ENCODE peak calls at places on chromosomes 12 and 14, in ten cellular contexts. One of them, this sample, is unnamed.

GRCh38 chr14:26598672-26599131 is 869 bp upstream of the NOVA1 start:
- DNase-seq in activated CD8-positive, alpha-beta memory T cell treated with anti-CD3 and anti-CD28 coated beads for 48 hours: no peak
- DNase-seq in DMS153: no peak
- DNase-seq in colonic mucosa: peak; percentile 18
- DNase-seq in AG09319: no peak
- DNase-seq in NCI-H1417: no peak
- DNase-seq in myocyte: no peak
- DNase-seq in activated gamma-delta T cell treated with anti-CD3 and anti-CD28 coated beads, Interleukin-2, amount 50 U/mL, for 16 hours: no peak
- DNase-seq in cardiac fibroblast: no peak
- DNase-seq in left cardiac atrium: no peak
- DNase-seq in this sample: no peak

GRCh38 chr14:59060841-59061240 is 127.6 kb upstream of the DAAM1 start:
- DNase-seq in activated CD8-positive, alpha-beta memory T cell treated with anti-CD3 and anti-CD28 coated beads for 48 hours: no peak
- DNase-seq in DMS153: no peak
- DNase-seq in colonic mucosa: no peak
- DNase-seq in AG09319: no peak
- DNase-seq in NCI-H1417: no peak
- DNase-seq in myocyte: peak; percentile 80
- DNase-seq in activated gamma-delta T cell treated with anti-CD3 and anti-CD28 coated beads, Interleukin-2, amount 50 U/mL, for 16 hours: no peak
- DNase-seq in cardiac fibroblast: no peak
- DNase-seq in left cardiac atrium: no peak
- DNase-seq in this sample: no peak

GRCh38 chr12:100265732-100266131 is 1.1 kb downstream of the DEPDC4 start:
- DNase-seq in activated CD8-positive, alpha-beta memory T cell treated with anti-CD3 and anti-CD28 coated beads for 48 hours: no peak
- DNase-seq in DMS153: no peak
- DNase-seq in colonic mucosa: no peak
- DNase-seq in AG09319: no peak
- DNase-seq in NCI-H1417: no peak
- DNase-seq in myocyte: no peak
- DNase-seq in activated gamma-delta T cell treated with anti-CD3 and anti-CD28 coated beads, Interleukin-2, amount 50 U/mL, for 16 hours: no peak
- DNase-seq in cardiac fibroblast: no peak
- DNase-seq in left cardiac atrium: no peak
- DNase-seq in this sample: no peak

GRCh38 chr12:132585177-132585576 is 25.2 kb downstream of the LRCOL1 start:
- DNase-seq in activated CD8-positive, alpha-beta memory T cell treated with anti-CD3 and anti-CD28 coated beads for 48 hours: no peak
- DNase-seq in DMS153: no peak
- DNase-seq in colonic mucosa: no peak
- DNase-seq in AG09319: no peak
- DNase-seq in NCI-H1417: no peak
- DNase-seq in myocyte: no peak
- DNase-seq in activated gamma-delta T cell treated with anti-CD3 and anti-CD28 coated beads, Interleukin-2, amount 50 U/mL, for 16 hours: no peak
- DNase-seq in cardiac fibroblast: no peak
- DNase-seq in left cardiac atrium: no peak
- DNase-seq in this sample: no peak

GRCh38 chr14:98582276-98582675 is 689.7 kb downstream of the BCL11B start:
- DNase-seq in activated CD8-positive, alpha-beta memory T cell treated with anti-CD3 and anti-CD28 coated beads for 48 hours: no peak
- DNase-seq in DMS153: no peak
- DNase-seq in colonic mucosa: no peak
- DNase-seq in AG09319: no peak
- DNase-seq in NCI-H1417: no peak
- DNase-seq in myocyte: no peak
- DNase-seq in activated gamma-delta T cell treated with anti-CD3 and anti-CD28 coated beads, Interleukin-2, amount 50 U/mL, for 16 hours: no peak
- DNase-seq in cardiac fibroblast: no peak
- DNase-seq in left cardiac atrium: no peak
- DNase-seq in this sample: no peak

GRCh38 chr14:89184952-89185351 is 232.1 kb downstream of the FOXN3 start:
- DNase-seq in activated CD8-positive, alpha-beta memory T cell treated with anti-CD3 and anti-CD28 coated beads for 48 hours: no peak
- DNase-seq in DMS153: no peak
- DNase-seq in colonic mucosa: no peak
- DNase-seq in AG09319: no peak
- DNase-seq in NCI-H1417: no peak
- DNase-seq in myocyte: no peak
- DNase-seq in activated gamma-delta T cell treated with anti-CD3 and anti-CD28 coated beads, Interleukin-2, amount 50 U/mL, for 16 hours: no peak
- DNase-seq in cardiac fibroblast: no peak
- DNase-seq in left cardiac atrium: no peak
- DNase-seq in this sample: no peak

GRCh38 chr12:114835031-114835430 is 151.1 kb upstream of the TBX3 start:
- DNase-seq in activated CD8-positive, alpha-beta memory T cell treated with anti-CD3 and anti-CD28 coated beads for 48 hours: no peak
- DNase-seq in DMS153: no peak
- DNase-seq in colonic mucosa: no peak
- DNase-seq in AG09319: peak; percentile 40
- DNase-seq in NCI-H1417: no peak
- DNase-seq in myocyte: no peak
- DNase-seq in activated gamma-delta T cell treated with anti-CD3 and anti-CD28 coated beads, Interleukin-2, amount 50 U/mL, for 16 hours: no peak
- DNase-seq in cardiac fibroblast: peak; percentile 93
- DNase-seq in left cardiac atrium: no peak
- DNase-seq in this sample: no peak

GRCh38 chr14:54839681-54840080 is 62.9 kb downstream of the GCH1 start:
- DNase-seq in activated CD8-positive, alpha-beta memory T cell treated with anti-CD3 and anti-CD28 coated beads for 48 hours: no peak
- DNase-seq in DMS153: no peak
- DNase-seq in colonic mucosa: no peak
- DNase-seq in AG09319: no peak
- DNase-seq in NCI-H1417: no peak
- DNase-seq in myocyte: no peak
- DNase-seq in activated gamma-delta T cell treated with anti-CD3 and anti-CD28 coated beads, Interleukin-2, amount 50 U/mL, for 16 hours: no peak
- DNase-seq in cardiac fibroblast: peak; percentile 43
- DNase-seq in left cardiac atrium: peak; percentile 27
- DNase-seq in this sample: no peak

GRCh38 chr12:32377344-32378000 is 21.9 kb upstream of the FGD4 start:
- DNase-seq in activated CD8-positive, alpha-beta memory T cell treated with anti-CD3 and anti-CD28 coated beads for 48 hours: no peak
- DNase-seq in DMS153: no peak
- DNase-seq in colonic mucosa: no peak
- DNase-seq in AG09319: no peak
- DNase-seq in NCI-H1417: no peak
- DNase-seq in myocyte: peak; percentile 10
- DNase-seq in activated gamma-delta T cell treated with anti-CD3 and anti-CD28 coated beads, Interleukin-2, amount 50 U/mL, for 16 hours: no peak
- DNase-seq in cardiac fibroblast: no peak
- DNase-seq in left cardiac atrium: no peak
- DNase-seq in this sample: no peak

GRCh38 chr14:51304428-51304827 is 64.4 kb downstream of the TMX1 start:
- DNase-seq in activated CD8-positive, alpha-beta memory T cell treated with anti-CD3 and anti-CD28 coated beads for 48 hours: no peak
- DNase-seq in DMS153: no peak
- DNase-seq in colonic mucosa: no peak
- DNase-seq in AG09319: no peak
- DNase-seq in NCI-H1417: no peak
- DNase-seq in myocyte: peak; percentile 67
- DNase-seq in activated gamma-delta T cell treated with anti-CD3 and anti-CD28 coated beads, Interleukin-2, amount 50 U/mL, for 16 hours: no peak
- DNase-seq in cardiac fibroblast: peak; percentile 86
- DNase-seq in left cardiac atrium: no peak
- DNase-seq in this sample: no peak

GRCh38 chr14:90301580-90302181 is 30.1 kb downstream of the NRDE2 start:
- DNase-seq in activated CD8-positive, alpha-beta memory T cell treated with anti-CD3 and anti-CD28 coated beads for 48 hours: no peak
- DNase-seq in DMS153: peak; percentile 8
- DNase-seq in colonic mucosa: no peak
- DNase-seq in AG09319: peak; percentile 29
- DNase-seq in NCI-H1417: peak; percentile 34
- DNase-seq in myocyte: peak; percentile 58
- DNase-seq in activated gamma-delta T cell treated with anti-CD3 and anti-CD28 coated beads, Interleukin-2, amount 50 U/mL, for 16 hours: no peak
- DNase-seq in cardiac fibroblast: peak; percentile 78
- DNase-seq in left cardiac atrium: no peak
- DNase-seq in this sample: no peak

GRCh38 chr12:7061138-7061537 is 620 bp downstream of the C1S start:
- DNase-seq in activated CD8-positive, alpha-beta memory T cell treated with anti-CD3 and anti-CD28 coated beads for 48 hours: no peak
- DNase-seq in DMS153: no peak
- DNase-seq in colonic mucosa: no peak
- DNase-seq in AG09319: no peak
- DNase-seq in NCI-H1417: no peak
- DNase-seq in myocyte: no peak
- DNase-seq in activated gamma-delta T cell treated with anti-CD3 and anti-CD28 coated beads, Interleukin-2, amount 50 U/mL, for 16 hours: no peak
- DNase-seq in cardiac fibroblast: no peak
- DNase-seq in left cardiac atrium: no peak
- DNase-seq in this sample: no peak

GRCh38 chr14:105168496-105168978 is at the start of gene JAG2:
- DNase-seq in activated CD8-positive, alpha-beta memory T cell treated with anti-CD3 and anti-CD28 coated beads for 48 hours: no peak
- DNase-seq in DMS153: peak; percentile 9
- DNase-seq in colonic mucosa: peak; percentile 53
- DNase-seq in AG09319: no peak
- DNase-seq in NCI-H1417: peak; percentile 65
- DNase-seq in myocyte: peak; percentile 61
- DNase-seq in activated gamma-delta T cell treated with anti-CD3 and anti-CD28 coated beads, Interleukin-2, amount 50 U/mL, for 16 hours: no peak
- DNase-seq in cardiac fibroblast: no peak
- DNase-seq in left cardiac atrium: peak; percentile 72
- DNase-seq in this sample: peak; percentile 28

GRCh38 chr12:41452838-41453237 is 264.7 kb downstream of the PDZRN4 start:
- DNase-seq in activated CD8-positive, alpha-beta memory T cell treated with anti-CD3 and anti-CD28 coated beads for 48 hours: no peak
- DNase-seq in DMS153: no peak
- DNase-seq in colonic mucosa: no peak
- DNase-seq in AG09319: no peak
- DNase-seq in NCI-H1417: no peak
- DNase-seq in myocyte: no peak
- DNase-seq in activated gamma-delta T cell treated with anti-CD3 and anti-CD28 coated beads, Interleukin-2, amount 50 U/mL, for 16 hours: no peak
- DNase-seq in cardiac fibroblast: no peak
- DNase-seq in left cardiac atrium: no peak
- DNase-seq in this sample: no peak

GRCh38 chr14:42192659-42193425 is 586.2 kb downstream of the LRFN5 start:
- DNase-seq in activated CD8-positive, alpha-beta memory T cell treated with anti-CD3 and anti-CD28 coated beads for 48 hours: no peak
- DNase-seq in DMS153: peak; percentile 21
- DNase-seq in colonic mucosa: no peak
- DNase-seq in AG09319: peak; percentile 92
- DNase-seq in NCI-H1417: no peak
- DNase-seq in myocyte: peak; percentile 45
- DNase-seq in activated gamma-delta T cell treated with anti-CD3 and anti-CD28 coated beads, Interleukin-2, amount 50 U/mL, for 16 hours: no peak
- DNase-seq in cardiac fibroblast: peak; percentile 93
- DNase-seq in left cardiac atrium: no peak
- DNase-seq in this sample: no peak

GRCh38 chr12:20798561-20798960 is 11.9 kb upstream of the SLCO1B3 start:
- DNase-seq in activated CD8-positive, alpha-beta memory T cell treated with anti-CD3 and anti-CD28 coated beads for 48 hours: no peak
- DNase-seq in DMS153: no peak
- DNase-seq in colonic mucosa: no peak
- DNase-seq in AG09319: no peak
- DNase-seq in NCI-H1417: peak; percentile 15
- DNase-seq in myocyte: no peak
- DNase-seq in activated gamma-delta T cell treated with anti-CD3 and anti-CD28 coated beads, Interleukin-2, amount 50 U/mL, for 16 hours: no peak
- DNase-seq in cardiac fibroblast: peak; percentile 53
- DNase-seq in left cardiac atrium: no peak
- DNase-seq in this sample: no peak

GRCh38 chr12:56082967-56083366 is 3.0 kb downstream of the ERBB3 start:
- DNase-seq in activated CD8-positive, alpha-beta memory T cell treated with anti-CD3 and anti-CD28 coated beads for 48 hours: no peak
- DNase-seq in DMS153: no peak
- DNase-seq in colonic mucosa: no peak
- DNase-seq in AG09319: no peak
- DNase-seq in NCI-H1417: no peak
- DNase-seq in myocyte: no peak
- DNase-seq in activated gamma-delta T cell treated with anti-CD3 and anti-CD28 coated beads, Interleukin-2, amount 50 U/mL, for 16 hours: no peak
- DNase-seq in cardiac fibroblast: no peak
- DNase-seq in left cardiac atrium: no peak
- DNase-seq in this sample: no peak

GRCh38 chr14:54364555-54365415 is 32.0 kb upstream of the CDKN3 start:
- DNase-seq in activated CD8-positive, alpha-beta memory T cell treated with anti-CD3 and anti-CD28 coated beads for 48 hours: no peak
- DNase-seq in DMS153: no peak
- DNase-seq in colonic mucosa: no peak
- DNase-seq in AG09319: no peak
- DNase-seq in NCI-H1417: no peak
- DNase-seq in myocyte: no peak
- DNase-seq in activated gamma-delta T cell treated with anti-CD3 and anti-CD28 coated beads, Interleukin-2, amount 50 U/mL, for 16 hours: no peak
- DNase-seq in cardiac fibroblast: peak; percentile 73
- DNase-seq in left cardiac atrium: peak; percentile 64
- DNase-seq in this sample: no peak

GRCh38 chr12:116186482-116187157 is 90.9 kb downstream of the MED13L start:
- DNase-seq in activated CD8-positive, alpha-beta memory T cell treated with anti-CD3 and anti-CD28 coated beads for 48 hours: no peak
- DNase-seq in DMS153: peak; percentile 47
- DNase-seq in colonic mucosa: no peak
- DNase-seq in AG09319: no peak
- DNase-seq in NCI-H1417: peak; percentile 59
- DNase-seq in myocyte: peak; percentile 31
- DNase-seq in activated gamma-delta T cell treated with anti-CD3 and anti-CD28 coated beads, Interleukin-2, amount 50 U/mL, for 16 hours: no peak
- DNase-seq in cardiac fibroblast: no peak
- DNase-seq in left cardiac atrium: no peak
- DNase-seq in this sample: no peak

GRCh38 chr12:97324471-97324870 is 138.1 kb upstream of the RMST start:
- DNase-seq in activated CD8-positive, alpha-beta memory T cell treated with anti-CD3 and anti-CD28 coated beads for 48 hours: no peak
- DNase-seq in DMS153: no peak
- DNase-seq in colonic mucosa: no peak
- DNase-seq in AG09319: no peak
- DNase-seq in NCI-H1417: no peak
- DNase-seq in myocyte: no peak
- DNase-seq in activated gamma-delta T cell treated with anti-CD3 and anti-CD28 coated beads, Interleukin-2, amount 50 U/mL, for 16 hours: no peak
- DNase-seq in cardiac fibroblast: no peak
- DNase-seq in left cardiac atrium: no peak
- DNase-seq in this sample: no peak

GRCh38 chr14:51738754-51739153 is 87.0 kb downstream of the FRMD6 start:
- DNase-seq in activated CD8-positive, alpha-beta memory T cell treated with anti-CD3 and anti-CD28 coated beads for 48 hours: no peak
- DNase-seq in DMS153: peak; percentile 27
- DNase-seq in colonic mucosa: no peak
- DNase-seq in AG09319: no peak
- DNase-seq in NCI-H1417: peak; percentile 4
- DNase-seq in myocyte: peak; percentile 55
- DNase-seq in activated gamma-delta T cell treated with anti-CD3 and anti-CD28 coated beads, Interleukin-2, amount 50 U/mL, for 16 hours: no peak
- DNase-seq in cardiac fibroblast: no peak
- DNase-seq in left cardiac atrium: no peak
- DNase-seq in this sample: no peak

GRCh38 chr12:16300706-16301105 is 23.2 kb upstream of the SLC15A5 start:
- DNase-seq in activated CD8-positive, alpha-beta memory T cell treated with anti-CD3 and anti-CD28 coated beads for 48 hours: no peak
- DNase-seq in DMS153: no peak
- DNase-seq in colonic mucosa: no peak
- DNase-seq in AG09319: no peak
- DNase-seq in NCI-H1417: no peak
- DNase-seq in myocyte: no peak
- DNase-seq in activated gamma-delta T cell treated with anti-CD3 and anti-CD28 coated beads, Interleukin-2, amount 50 U/mL, for 16 hours: no peak
- DNase-seq in cardiac fibroblast: no peak
- DNase-seq in left cardiac atrium: peak; percentile 25
- DNase-seq in this sample: no peak

GRCh38 chr14:79496701-79497100 is 714.6 kb downstream of the DIO2 start:
- DNase-seq in activated CD8-positive, alpha-beta memory T cell treated with anti-CD3 and anti-CD28 coated beads for 48 hours: no peak
- DNase-seq in DMS153: no peak
- DNase-seq in colonic mucosa: no peak
- DNase-seq in AG09319: no peak
- DNase-seq in NCI-H1417: peak; percentile 74
- DNase-seq in myocyte: peak; percentile 78
- DNase-seq in activated gamma-delta T cell treated with anti-CD3 and anti-CD28 coated beads, Interleukin-2, amount 50 U/mL, for 16 hours: no peak
- DNase-seq in cardiac fibroblast: peak; percentile 31
- DNase-seq in left cardiac atrium: no peak
- DNase-seq in this sample: no peak

GRCh38 chr14:103679351-103679750 is 35.9 kb downstream of the XRCC3 start:
- DNase-seq in activated CD8-positive, alpha-beta memory T cell treated with anti-CD3 and anti-CD28 coated beads for 48 hours: no peak
- DNase-seq in DMS153: no peak
- DNase-seq in colonic mucosa: peak; percentile 38
- DNase-seq in AG09319: no peak
- DNase-seq in NCI-H1417: no peak
- DNase-seq in myocyte: no peak
- DNase-seq in activated gamma-delta T cell treated with anti-CD3 and anti-CD28 coated beads, Interleukin-2, amount 50 U/mL, for 16 hours: peak; percentile 17
- DNase-seq in cardiac fibroblast: peak; percentile 42
- DNase-seq in left cardiac atrium: peak; percentile 41
- DNase-seq in this sample: peak; percentile 20

GRCh38 chr14:65137648-65138317 is 35.5 kb upstream of the MAX start:
- DNase-seq in activated CD8-positive, alpha-beta memory T cell treated with anti-CD3 and anti-CD28 coated beads for 48 hours: no peak
- DNase-seq in DMS153: no peak
- DNase-seq in colonic mucosa: no peak
- DNase-seq in AG09319: no peak
- DNase-seq in NCI-H1417: no peak
- DNase-seq in myocyte: no peak
- DNase-seq in activated gamma-delta T cell treated with anti-CD3 and anti-CD28 coated beads, Interleukin-2, amount 50 U/mL, for 16 hours: no peak
- DNase-seq in cardiac fibroblast: peak; percentile 11
- DNase-seq in left cardiac atrium: peak; percentile 29
- DNase-seq in this sample: no peak

GRCh38 chr12:117863004-117863709 is 105.6 kb downstream of the KSR2 start:
- DNase-seq in activated CD8-positive, alpha-beta memory T cell treated with anti-CD3 and anti-CD28 coated beads for 48 hours: no peak
- DNase-seq in DMS153: no peak
- DNase-seq in colonic mucosa: no peak
- DNase-seq in AG09319: no peak
- DNase-seq in NCI-H1417: no peak
- DNase-seq in myocyte: no peak
- DNase-seq in activated gamma-delta T cell treated with anti-CD3 and anti-CD28 coated beads, Interleukin-2, amount 50 U/mL, for 16 hours: no peak
- DNase-seq in cardiac fibroblast: peak; percentile 15
- DNase-seq in left cardiac atrium: no peak
- DNase-seq in this sample: no peak

GRCh38 chr12:45010051-45010450 is 40.8 kb downstream of the DBX2 start:
- DNase-seq in activated CD8-positive, alpha-beta memory T cell treated with anti-CD3 and anti-CD28 coated beads for 48 hours: no peak
- DNase-seq in DMS153: no peak
- DNase-seq in colonic mucosa: no peak
- DNase-seq in AG09319: no peak
- DNase-seq in NCI-H1417: no peak
- DNase-seq in myocyte: no peak
- DNase-seq in activated gamma-delta T cell treated with anti-CD3 and anti-CD28 coated beads, Interleukin-2, amount 50 U/mL, for 16 hours: no peak
- DNase-seq in cardiac fibroblast: peak; percentile 41
- DNase-seq in left cardiac atrium: no peak
- DNase-seq in this sample: no peak

GRCh38 chr14:32709072-32709471 is 229.6 kb upstream of the NPAS3 start:
- DNase-seq in activated CD8-positive, alpha-beta memory T cell treated with anti-CD3 and anti-CD28 coated beads for 48 hours: no peak
- DNase-seq in DMS153: no peak
- DNase-seq in colonic mucosa: no peak
- DNase-seq in AG09319: peak; percentile 75
- DNase-seq in NCI-H1417: no peak
- DNase-seq in myocyte: peak; percentile 76
- DNase-seq in activated gamma-delta T cell treated with anti-CD3 and anti-CD28 coated beads, Interleukin-2, amount 50 U/mL, for 16 hours: no peak
- DNase-seq in cardiac fibroblast: peak; percentile 90
- DNase-seq in left cardiac atrium: no peak
- DNase-seq in this sample: no peak